ENCODE peak calls at places on chromosomes 6 and 20, in four cellular contexts. N is activated CD8-positive, alpha-beta T cell treated with anti-CD3 and anti-CD28 coated beads, Interleukin-2, amount 10 ng/mL, durations not matched to agents 7 days and 5 days; C is upper lobe of left lung; O is body of pancreas. D is an unnamed sample.

GRCh38 chr6:155141002-155141401 is 122.8 kb upstream of the CLDN20 start:
- DNase-seq in O (no peak), C (no peak), N (no peak), D (no peak)

GRCh38 chr6:132300323-132300949 is 100.8 kb downstream of the MOXD1 start:
- DNase-seq in C (no peak), N (peak; percentile 28), O (peak; percentile 26), D (no peak)

GRCh38 chr20:32563311-32564272 is 21.5 kb downstream of the NOL4L start:
- DNase-seq in O (no peak), C (no peak), N (no peak), D (no peak)

GRCh38 chr6:121748850-121749249 is 313.4 kb downstream of the GJA1 start:
- DNase-seq in O (no peak), C (no peak), N (no peak), D (no peak)

GRCh38 chr6:122726649-122727048 is 52.9 kb upstream of the FABP7 start:
- DNase-seq in C (no peak), O (no peak), N (no peak), D (no peak)

GRCh38 chr6:9502991-9503761 is 911.7 kb downstream of the TFAP2A start:
- DNase-seq in O (no peak), C (no peak), N (no peak), D (no peak)

GRCh38 chr20:59222239-59222981 is 58.8 kb downstream of the ZNF831 start:
- DNase-seq in C (peak; percentile 73), O (peak; percentile 80), N (peak; percentile 86), D (peak; percentile 73)

GRCh38 chr20:10309326-10309725 is 90.7 kb downstream of the SNAP25 start:
- DNase-seq in O (no peak), N (no peak), C (no peak), D (no peak)

GRCh38 chr6:17483391-17484016 is 90.1 kb downstream of the CAP2 start:
- DNase-seq in O (no peak), N (no peak), C (no peak), D (no peak)

GRCh38 chr20:22575087-22575721 is 9.2 kb downstream of the FOXA2 start:
- DNase-seq in N (no peak), O (no peak), C (no peak), D (no peak)